ENCODE peak calls at places on chromosome 5, in four cellular contexts. J, N, V and M are unnamed samples.

GRCh38 chr5:74409166-74409706 is 231.3 kb downstream of the ENC1 start:
- DNase-seq in J (no peak), N (peak), V (no peak), M (no peak)

GRCh38 chr5:147346006-147346561 is 111.3 kb downstream of the STK32A start:
- DNase-seq in N (no peak), V (no peak), J (no peak), M (no peak)

GRCh38 chr5:135843571-135844337 is 9.3 kb downstream of the SLC25A48 start:
- DNase-seq in J (peak), N (no peak), V (no peak), M (peak)

GRCh38 chr5:175202461-175203065 is 241.4 kb downstream of the DRD1 start:
- DNase-seq in V (peak), N (peak), J (no peak), M (peak)

GRCh38 chr5:139410886-139411835 is 7.3 kb upstream of the SPATA24 start:
- DNase-seq in V (no peak), J (no peak), N (no peak), M (no peak)

GRCh38 chr5:68182534-68182933 is 33.0 kb upstream of the PIK3R1 start:
- DNase-seq in N (no peak), J (no peak), V (no peak), M (no peak)

GRCh38 chr5:125476888-125477585 is 730.6 kb upstream of the ZNF608 start:
- DNase-seq in J (no peak), V (no peak), N (no peak), M (no peak)

GRCh38 chr5:149517461-149518122 is 33.6 kb downstream of the CSNK1A1 start:
- DNase-seq in N (peak), V (peak), J (peak), M (no peak)

GRCh38 chr5:104430977-104431620 is 868.5 kb upstream of the NUDT12 start:
- DNase-seq in N (no peak), J (no peak), V (no peak), M (no peak)

GRCh38 chr5:126780165-126780827 is 3.4 kb downstream of the LMNB1 start:
- DNase-seq in N (peak), J (peak), V (peak), M (peak)

GRCh38 chr5:154647760-154648143 is 107.4 kb upstream of the LARP1 start:
- DNase-seq in V (no peak), J (no peak), N (no peak), M (no peak)

GRCh38 chr5:16809816-16810502 is 126.1 kb downstream of the MYO10 start:
- DNase-seq in V (no peak), J (no peak), N (no peak), M (peak)

GRCh38 chr5:41871866-41872265 is 1.6 kb upstream of the OXCT1 start:
- DNase-seq in V (no peak), N (no peak), J (peak), M (no peak)

GRCh38 chr5:2353211-2353610 is 398.3 kb downstream of the IRX2 start:
- DNase-seq in N (no peak), J (no peak), V (no peak), M (no peak)